ENCODE peak calls at places on chromosome 13, in five cellular contexts. V is A549, L is NT2/D1, D is brain microvascular endothelial cell, B is cardiac fibroblast. O is an unnamed sample.

GRCh38 chr13:40776681-40777165 is 5.7 kb upstream of the MRPS31 start:
- DNase-seq in D (peak; percentile 30), B (peak; percentile 53), L (no peak), V (no peak), O (peak; percentile 57)

GRCh38 chr13:51856027-51856736 is 5.6 kb upstream of the CCDC70 start:
- DNase-seq in V (no peak), D (no peak), L (no peak), B (no peak), O (no peak)

GRCh38 chr13:33485247-33485646 is 199.7 kb upstream of the STARD13 start:
- DNase-seq in D (no peak), L (no peak), V (no peak), B (no peak), O (no peak)

GRCh38 chr13:23450340-23451046 is 17.0 kb upstream of the SACS start:
- DNase-seq in V (no peak), B (no peak), L (no peak), D (no peak), O (no peak)

GRCh38 chr13:93146584-93147292 is 79.9 kb upstream of the GPC6 start:
- DNase-seq in V (no peak), L (no peak), D (peak; percentile 93), B (peak; percentile 67), O (no peak)

GRCh38 chr13:31174018-31174417 is 12.3 kb upstream of the HSPH1 start:
- DNase-seq in B (peak; percentile 30), V (no peak), D (peak; percentile 10), L (no peak), O (no peak)

GRCh38 chr13:38053896-38054295 is 184.3 kb upstream of the TRPC4 start:
- DNase-seq in L (no peak), V (no peak), D (no peak), B (no peak), O (no peak)

GRCh38 chr13:53382008-53382407 is 353.4 kb downstream of the OLFM4 start:
- DNase-seq in B (no peak), L (no peak), V (no peak), D (no peak), O (no peak)

GRCh38 chr13:95524270-95524901 is 28.1 kb upstream of the CLDN10 start:
- DNase-seq in V (no peak), L (no peak), D (no peak), B (peak; percentile 24), O (no peak)

GRCh38 chr13:40404967-40405716 is 261.3 kb downstream of the FOXO1 start:
- DNase-seq in V (no peak), L (no peak), B (no peak), D (no peak), O (no peak)

GRCh38 chr13:105660550-105660949 is 874.9 kb downstream of the EFNB2 start:
- DNase-seq in D (no peak), V (no peak), B (no peak), L (no peak), O (no peak)

GRCh38 chr13:99687728-99688397 is 186.6 kb downstream of the TM9SF2 start:
- DNase-seq in B (no peak), L (peak; percentile 89), D (peak; percentile 64), V (no peak), O (no peak)

GRCh38 chr13:87078947-87079795 is 592.0 kb upstream of the SLITRK5 start:
- DNase-seq in B (no peak), D (no peak), V (no peak), L (no peak), O (no peak)

GRCh38 chr13:21055016-21055415 is 6.4 kb downstream of the LATS2 start:
- DNase-seq in L (no peak), V (no peak), B (peak; percentile 47), D (no peak), O (no peak)

GRCh38 chr13:85853901-85854663 is 54.9 kb upstream of the SLITRK6 start:
- DNase-seq in D (no peak), V (no peak), L (no peak), B (no peak), O (no peak)

GRCh38 chr13:79966502-79966901 is 374.4 kb downstream of the SPRY2 start:
- DNase-seq in B (peak; percentile 45), L (peak; percentile 80), V (peak; percentile 9), D (no peak), O (no peak)

GRCh38 chr13:25752957-25753540 is 298.8 kb downstream of the SHISA2 start:
- DNase-seq in B (peak; percentile 58), V (no peak), D (peak; percentile 87), L (no peak), O (no peak)

GRCh38 chr13:37899753-37900152 is 30.2 kb upstream of the TRPC4 start:
- DNase-seq in B (no peak), L (no peak), D (no peak), V (no peak), O (no peak)

GRCh38 chr13:88142653-88143052 is 471.5 kb downstream of the SLITRK5 start:
- DNase-seq in V (no peak), D (no peak), B (no peak), L (no peak), O (no peak)

GRCh38 chr13:76646946-76647345 is 239.3 kb downstream of the KCTD12 start:
- DNase-seq in B (peak; percentile 48), L (no peak), V (no peak), D (no peak), O (no peak)

GRCh38 chr13:50919291-50919690 is 9.7 kb downstream of the RNASEH2B start:
- DNase-seq in B (no peak), V (no peak), D (no peak), L (no peak), O (no peak)

GRCh38 chr13:113448545-113448884 is 4.8 kb downstream of the ADPRHL1 start:
- DNase-seq in D (no peak), V (no peak), B (no peak), L (no peak), O (no peak)

GRCh38 chr13:101624210-101624922 is 171.9 kb downstream of the ITGBL1 start:
- DNase-seq in B (no peak), V (no peak), L (no peak), D (no peak), O (no peak)

GRCh38 chr13:100130092-100130491 is 41.2 kb downstream of the PCCA start:
- DNase-seq in V (no peak), D (no peak), B (peak; percentile 31), L (no peak), O (no peak)

GRCh38 chr13:95007322-95007721 is 293.9 kb downstream of the ABCC4 start:
- DNase-seq in D (no peak), B (no peak), V (no peak), L (no peak), O (no peak)

GRCh38 chr13:48160879-48161278 is 66.0 kb upstream of the MED4 start:
- DNase-seq in L (no peak), B (peak; percentile 72), D (peak; percentile 18), V (peak; percentile 13), O (peak; percentile 24)

GRCh38 chr13:32040689-32041088 is 9.1 kb downstream of the FRY start:
- DNase-seq in V (no peak), D (no peak), B (no peak), L (no peak), O (no peak)

GRCh38 chr13:62357887-62358645 is 942.4 kb upstream of the PCDH20 start:
- DNase-seq in L (peak; percentile 58), V (peak; percentile 65), B (peak; percentile 19), D (peak; percentile 12), O (no peak)

GRCh38 chr13:52070929-52071523 is 46.5 kb downstream of the UTP14C start:
- DNase-seq in V (no peak), L (peak; percentile 13), B (peak; percentile 61), D (peak; percentile 27), O (no peak)

O was measured in stimulated activated CD4-positive, alpha-beta T cell treated with anti-CD3 and anti-CD28 coated beads, Interleukin-12 subunit alpha, Interleukin-12 subunit beta, amount 100 ng/mL, for 24 hours.